ENCODE peak calls at places on chromosomes 5 and 9, in eight cellular contexts. One of them, this sample, is unnamed.

GRCh38 chr5:6505415-6505763 is 56.7 kb downstream of the UBE2QL1 start:
- DNase-seq in GM04504: no peak
- DNase-seq in NCI-H1930: no peak
- DNase-seq in left ventricle myocardium inferior: no peak
- DNase-seq in lung microvascular endothelial cell: no peak
- DNase-seq in heart left ventricle: no peak
- DNase-seq in NCI-H510A: no peak
- DNase-seq in activated CD4-positive, alpha-beta T cell treated with anti-CD3 and anti-CD28 coated beads, Interleukin-2, amount 50 U/mL, for 4 hours: no peak
- DNase-seq in this sample: no peak

GRCh38 chr9:32705059-32705458 is 69.6 kb upstream of the TAF1L start:
- DNase-seq in left ventricle myocardium inferior: no peak
- DNase-seq in NCI-H1930: no peak
- DNase-seq in GM04504: no peak
- DNase-seq in NCI-H510A: no peak
- DNase-seq in heart left ventricle: no peak
- DNase-seq in lung microvascular endothelial cell: peak; percentile 52
- DNase-seq in activated CD4-positive, alpha-beta T cell treated with anti-CD3 and anti-CD28 coated beads, Interleukin-2, amount 50 U/mL, for 4 hours: no peak
- DNase-seq in this sample: no peak

GRCh38 chr5:157502143-157502647 is 42.2 kb downstream of the NIPAL4 start:
- DNase-seq in NCI-H510A: no peak
- DNase-seq in NCI-H1930: no peak
- DNase-seq in left ventricle myocardium inferior: no peak
- DNase-seq in lung microvascular endothelial cell: no peak
- DNase-seq in activated CD4-positive, alpha-beta T cell treated with anti-CD3 and anti-CD28 coated beads, Interleukin-2, amount 50 U/mL, for 4 hours: no peak
- DNase-seq in GM04504: no peak
- DNase-seq in heart left ventricle: no peak
- DNase-seq in this sample: no peak

GRCh38 chr9:115144706-115145105 is 26.7 kb upstream of the TNC start:
- DNase-seq in GM04504: no peak
- DNase-seq in activated CD4-positive, alpha-beta T cell treated with anti-CD3 and anti-CD28 coated beads, Interleukin-2, amount 50 U/mL, for 4 hours: no peak
- DNase-seq in NCI-H1930: no peak
- DNase-seq in heart left ventricle: no peak
- DNase-seq in NCI-H510A: no peak
- DNase-seq in lung microvascular endothelial cell: no peak
- DNase-seq in left ventricle myocardium inferior: no peak
- DNase-seq in this sample: no peak

GRCh38 chr5:40089269-40089668 is 590.4 kb upstream of the PTGER4 start:
- DNase-seq in activated CD4-positive, alpha-beta T cell treated with anti-CD3 and anti-CD28 coated beads, Interleukin-2, amount 50 U/mL, for 4 hours: no peak
- DNase-seq in NCI-H510A: no peak
- DNase-seq in GM04504: no peak
- DNase-seq in heart left ventricle: no peak
- DNase-seq in NCI-H1930: no peak
- DNase-seq in left ventricle myocardium inferior: no peak
- DNase-seq in lung microvascular endothelial cell: peak; percentile 9
- DNase-seq in this sample: no peak

GRCh38 chr5:59893436-59894227 is at the start of gene PDE4D:
- DNase-seq in NCI-H510A: no peak
- DNase-seq in GM04504: peak; percentile 39
- DNase-seq in NCI-H1930: no peak
- DNase-seq in activated CD4-positive, alpha-beta T cell treated with anti-CD3 and anti-CD28 coated beads, Interleukin-2, amount 50 U/mL, for 4 hours: no peak
- DNase-seq in heart left ventricle: peak; percentile 39
- DNase-seq in lung microvascular endothelial cell: peak; percentile 55
- DNase-seq in left ventricle myocardium inferior: peak; percentile 43
- DNase-seq in this sample: peak; percentile 23

GRCh38 chr9:127382541-127382940 is 14.4 kb upstream of the SLC2A8 start:
- DNase-seq in NCI-H510A: no peak
- DNase-seq in left ventricle myocardium inferior: no peak
- DNase-seq in heart left ventricle: no peak
- DNase-seq in lung microvascular endothelial cell: no peak
- DNase-seq in GM04504: no peak
- DNase-seq in NCI-H1930: no peak
- DNase-seq in activated CD4-positive, alpha-beta T cell treated with anti-CD3 and anti-CD28 coated beads, Interleukin-2, amount 50 U/mL, for 4 hours: no peak
- DNase-seq in this sample: no peak

GRCh38 chr5:67815455-67816391 is 399.8 kb upstream of the PIK3R1 start:
- DNase-seq in left ventricle myocardium inferior: peak; percentile 22
- DNase-seq in GM04504: no peak
- DNase-seq in activated CD4-positive, alpha-beta T cell treated with anti-CD3 and anti-CD28 coated beads, Interleukin-2, amount 50 U/mL, for 4 hours: no peak
- DNase-seq in lung microvascular endothelial cell: no peak
- DNase-seq in NCI-H1930: no peak
- DNase-seq in heart left ventricle: peak; percentile 40
- DNase-seq in NCI-H510A: no peak
- DNase-seq in this sample: no peak

GRCh38 chr5:109365653-109366052 is 44.1 kb downstream of the PJA2 start:
- DNase-seq in GM04504: no peak
- DNase-seq in lung microvascular endothelial cell: no peak
- DNase-seq in activated CD4-positive, alpha-beta T cell treated with anti-CD3 and anti-CD28 coated beads, Interleukin-2, amount 50 U/mL, for 4 hours: no peak
- DNase-seq in heart left ventricle: no peak
- DNase-seq in left ventricle myocardium inferior: no peak
- DNase-seq in NCI-H510A: no peak
- DNase-seq in NCI-H1930: no peak
- DNase-seq in this sample: no peak

GRCh38 chr5:55149396-55149795 is 10.6 kb upstream of the GPX8 start:
- DNase-seq in activated CD4-positive, alpha-beta T cell treated with anti-CD3 and anti-CD28 coated beads, Interleukin-2, amount 50 U/mL, for 4 hours: no peak
- DNase-seq in NCI-H510A: no peak
- DNase-seq in heart left ventricle: no peak
- DNase-seq in NCI-H1930: no peak
- DNase-seq in GM04504: no peak
- DNase-seq in lung microvascular endothelial cell: no peak
- DNase-seq in left ventricle myocardium inferior: no peak
- DNase-seq in this sample: no peak

GRCh38 chr5:137649228-137649890 is 86.5 kb downstream of the KLHL3 start:
- DNase-seq in NCI-H510A: no peak
- DNase-seq in left ventricle myocardium inferior: no peak
- DNase-seq in GM04504: peak; percentile 11
- DNase-seq in NCI-H1930: no peak
- DNase-seq in activated CD4-positive, alpha-beta T cell treated with anti-CD3 and anti-CD28 coated beads, Interleukin-2, amount 50 U/mL, for 4 hours: no peak
- DNase-seq in heart left ventricle: no peak
- DNase-seq in lung microvascular endothelial cell: no peak
- DNase-seq in this sample: no peak

GRCh38 chr9:26262431-26262830 is 584.2 kb upstream of the TUSC1 start:
- DNase-seq in NCI-H510A: no peak
- DNase-seq in NCI-H1930: no peak
- DNase-seq in GM04504: no peak
- DNase-seq in heart left ventricle: no peak
- DNase-seq in lung microvascular endothelial cell: peak; percentile 24
- DNase-seq in left ventricle myocardium inferior: no peak
- DNase-seq in activated CD4-positive, alpha-beta T cell treated with anti-CD3 and anti-CD28 coated beads, Interleukin-2, amount 50 U/mL, for 4 hours: no peak
- DNase-seq in this sample: no peak